ENCODE peak calls at places on chromosomes 2 and 18, in five cellular contexts. A is OCI-LY7, B is fibroblast of lung, U is PC-9, V is A549. X is an unnamed sample.
A peak's percentile ranks its signal among the peaks of the same experiment; 100 is the strongest.

GRCh38 chr2:218218409-218219185 is 1.6 kb downstream of the ARPC2 start:
- DNase-seq in A (peak; percentile 77), B (no peak), U (no peak), V (no peak), X (peak; percentile 79)

GRCh38 chr2:187497140-187497539 is 49.1 kb upstream of the CALCRL start:
- DNase-seq in A (no peak), B (no peak), U (no peak), V (no peak), X (no peak)

GRCh38 chr2:138757376-138757775 is 22.8 kb downstream of the NXPH2 start:
- DNase-seq in A (no peak), B (no peak), U (no peak), V (no peak), X (peak; percentile 74)

GRCh38 chr18:5286525-5286924 is 9.0 kb downstream of the ZBTB14 start:
- DNase-seq in A (no peak), B (no peak), U (no peak), V (no peak), X (no peak)

GRCh38 chr2:229920011-229920781 is 1.6 kb downstream of the TRIP12 start:
- DNase-seq in A (peak; percentile 23), B (peak; percentile 5), U (no peak), V (no peak), X (peak; percentile 22)

GRCh38 chr18:39184176-39184575 is 1618.6 kb upstream of the CELF4 start:
- DNase-seq in A (no peak), B (no peak), U (no peak), V (no peak), X (no peak)

GRCh38 chr18:31039426-31039825 is 3.1 kb downstream of the DSC3 start:
- DNase-seq in A (no peak), B (no peak), U (no peak), V (no peak), X (peak; percentile 88)

GRCh38 chr2:96828436-96828835 is 12.4 kb downstream of the CNNM3 start:
- DNase-seq in A (no peak), B (no peak), U (no peak), V (no peak), X (no peak)

DNA sequence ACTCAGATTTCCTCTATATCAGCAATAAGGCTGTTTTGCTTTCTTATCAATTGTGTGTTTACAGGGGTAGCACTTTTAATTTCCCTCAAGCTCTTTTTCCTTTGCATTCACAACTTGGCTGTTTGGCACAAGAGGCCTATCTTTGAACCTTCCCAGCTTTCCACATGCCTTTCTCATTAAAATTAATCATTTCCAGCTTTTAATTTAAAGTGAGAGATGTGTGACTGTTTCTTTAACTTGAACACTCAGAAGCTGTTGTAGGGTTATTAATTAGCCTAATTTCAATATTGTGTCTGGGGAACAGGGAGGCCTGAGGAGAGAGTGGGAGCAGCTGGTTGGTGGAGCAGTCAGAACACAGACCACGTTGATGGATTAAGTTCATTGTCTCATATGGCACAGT is 4.7 kb downstream of the ASB1 start:
- DNase-seq in A (no peak), B (no peak), U (no peak), V (no peak), X (no peak)
- H3K4me2 ChIP-seq in A (no peak overlapping the region), B (no peak overlapping the region), U (no peak overlapping the region), V (no peak overlapping the region), X (no peak overlapping the region)

GRCh38 chr2:129930451-129930850 is 49.0 kb upstream of the RAB6C start:
- DNase-seq in A (no peak), B (no peak), U (no peak), V (no peak), X (no peak)

GRCh38 chr2:129935118-129935517 is 44.3 kb upstream of the RAB6C start:
- DNase-seq in A (no peak), B (no peak), U (no peak), V (no peak), X (no peak)

GRCh38 chr2:129934044-129934822 is 45.2 kb upstream of the RAB6C start:
- DNase-seq in A (no peak), B (no peak), U (no peak), V (no peak), X (no peak)

DNA sequence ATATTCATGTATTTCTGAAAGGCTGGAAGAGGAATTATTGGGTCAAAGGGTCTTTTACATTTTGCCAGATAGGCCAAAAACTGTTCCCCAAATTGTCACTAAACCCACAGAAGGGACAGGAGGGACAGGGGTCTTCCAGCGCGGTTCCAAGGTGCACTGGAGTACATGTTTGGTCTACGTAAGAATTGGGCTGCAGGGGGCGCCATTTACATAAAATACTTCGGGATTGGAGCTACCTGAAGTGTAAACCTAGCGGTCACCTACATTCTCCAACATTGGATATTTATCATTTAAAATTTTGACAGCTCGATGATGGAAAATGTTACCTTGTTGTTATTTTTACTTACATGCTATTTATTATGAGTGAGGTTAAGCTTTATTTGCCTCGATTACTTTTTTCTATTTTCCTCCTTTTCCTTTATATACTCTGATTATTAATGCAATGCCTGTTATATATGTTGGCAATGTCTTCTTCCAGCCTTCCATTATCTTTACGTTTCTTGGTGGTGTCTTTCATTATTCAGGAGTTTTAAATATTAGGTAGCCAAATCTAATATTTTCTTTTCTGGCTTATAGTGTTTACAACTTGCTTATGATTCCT is 43.0 kb upstream of the RAB6C start:
- DNase-seq in A (no peak), B (peak; percentile 51), U (peak; percentile 54), V (no peak), X (no peak)
- TF ChIP-seq CTCF in A (no peak), B (peak; percentile 61), U (peak; percentile 75), V (no peak), X (peak; percentile 60)

GRCh38 chr2:36414307-36414706 is 58.7 kb downstream of the CRIM1 start:
- DNase-seq in A (no peak), B (no peak), U (no peak), V (no peak), X (no peak)
- H3K4me2 ChIP-seq in A (no peak overlapping the region), B (no peak overlapping the region), U (no peak overlapping the region), V (no peak overlapping the region), X (no peak overlapping the region)

GRCh38 chr2:24233321-24233720 is 58.5 kb downstream of the FAM228A start:
- DNase-seq in A (no peak), B (no peak), U (no peak), V (no peak), X (no peak)

GRCh38 chr2:24238158-24238557 is 63.3 kb downstream of the FAM228A start:
- DNase-seq in A (no peak), B (no peak), U (no peak), V (no peak), X (no peak)

GRCh38 chr2:24241528-24241927 is 66.7 kb downstream of the FAM228A start:
- DNase-seq in A (no peak), B (no peak), U (no peak), V (no peak), X (no peak)

GRCh38 chr2:24231461-24231881 is 56.6 kb downstream of the FAM228A start:
- DNase-seq in A (no peak), B (no peak), U (no peak), V (no peak), X (peak; percentile 37)

DNA sequence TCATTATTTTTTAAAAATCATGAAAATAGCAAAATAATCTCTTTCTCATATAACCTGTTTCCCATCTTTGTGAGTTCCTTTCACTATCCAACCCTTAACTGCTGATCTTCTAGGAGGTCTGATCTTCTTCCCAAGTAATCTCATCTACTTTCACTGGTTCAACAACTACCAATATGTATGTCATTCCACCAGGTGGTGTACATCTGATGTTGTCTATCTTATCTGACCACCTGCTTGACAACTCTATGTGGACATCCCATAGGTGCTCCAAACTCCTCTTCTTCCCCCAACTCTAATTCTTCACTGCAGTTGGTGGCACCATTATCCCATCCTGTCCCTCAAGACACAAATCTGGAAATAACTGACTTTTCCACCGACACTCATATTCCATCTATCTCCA is 62.5 kb downstream of the FAM228A start:
- DNase-seq in A (peak; percentile 10), B (no peak), U (no peak), V (no peak), X (no peak)
- TF ChIP-seq CTCF in A (no peak), B (no peak), U (no peak), V (no peak), X (no peak)